ENCODE peak calls at places on chromosomes 2 and 18, in four cellular contexts. One of them, this sample, is unnamed.

GRCh38 chr18:37956020-37956419 is 390.4 kb upstream of the CELF4 start:
- DNase-seq in kidney epithelial cell: no peak
- DNase-seq in stomach: no peak
- DNase-seq in AG10803: no peak
- DNase-seq in this sample: no peak

GRCh38 chr2:225027061-225027762 is 15.1 kb downstream of the DOCK10 start:
- DNase-seq in kidney epithelial cell: no peak
- DNase-seq in stomach: no peak
- DNase-seq in AG10803: no peak
- DNase-seq in this sample: no peak

GRCh38 chr2:230942920-230943896 is 18.2 kb upstream of the GPR55 start:
- DNase-seq in kidney epithelial cell: no peak
- DNase-seq in stomach: peak
- DNase-seq in AG10803: peak
- DNase-seq in this sample: no peak

GRCh38 chr2:42567806-42568429 is 514 bp upstream of the MTA3 start:
- DNase-seq in kidney epithelial cell: no peak
- DNase-seq in stomach: peak
- DNase-seq in AG10803: peak
- DNase-seq in this sample: no peak

GRCh38 chr18:24470022-24470618 is 9.7 kb downstream of the HRH4 start:
- DNase-seq in kidney epithelial cell: no peak
- DNase-seq in stomach: no peak
- DNase-seq in AG10803: no peak
- DNase-seq in this sample: no peak

GRCh38 chr2:16103614-16104344 is 163.4 kb downstream of the MYCN start:
- DNase-seq in kidney epithelial cell: no peak
- DNase-seq in stomach: no peak
- DNase-seq in AG10803: no peak
- DNase-seq in this sample: no peak

GRCh38 chr2:230974096-230974913 is 21.6 kb upstream of the SPATA3 start:
- DNase-seq in kidney epithelial cell: peak
- DNase-seq in stomach: no peak
- DNase-seq in AG10803: peak
- DNase-seq in this sample: peak

GRCh38 chr2:134320930-134321329 is 67.1 kb downstream of the MGAT5 start:
- DNase-seq in kidney epithelial cell: no peak
- DNase-seq in stomach: no peak
- DNase-seq in AG10803: no peak
- DNase-seq in this sample: no peak

GRCh38 chr2:133568172-133568571 is at the start of gene NCKAP5:
- DNase-seq in kidney epithelial cell: no peak
- DNase-seq in stomach: peak
- DNase-seq in AG10803: peak
- DNase-seq in this sample: no peak

GRCh38 chr18:76465630-76466409 is 29.2 kb downstream of the ZNF516 start:
- DNase-seq in kidney epithelial cell: no peak
- DNase-seq in stomach: no peak
- DNase-seq in AG10803: no peak
- DNase-seq in this sample: no peak

GRCh38 chr18:32469190-32469611 is 1.5 kb downstream of the GAREM1 start:
- DNase-seq in kidney epithelial cell: peak
- DNase-seq in stomach: peak
- DNase-seq in AG10803: peak
- DNase-seq in this sample: no peak

GRCh38 chr2:173159794-173160463 is 84.3 kb downstream of the MAP3K20 start:
- DNase-seq in kidney epithelial cell: peak
- DNase-seq in stomach: peak
- DNase-seq in AG10803: peak
- DNase-seq in this sample: peak

GRCh38 chr18:13067966-13068365 is 76.8 kb downstream of the CEP192 start:
- DNase-seq in kidney epithelial cell: no peak
- DNase-seq in stomach: no peak
- DNase-seq in AG10803: no peak
- DNase-seq in this sample: no peak

GRCh38 chr18:36899289-36899688 is 70.4 kb downstream of the KIAA1328 start:
- DNase-seq in kidney epithelial cell: no peak
- DNase-seq in stomach: no peak
- DNase-seq in AG10803: no peak
- DNase-seq in this sample: no peak

GRCh38 chr2:227903395-227903794 is 32.0 kb downstream of the DAW1 start:
- DNase-seq in kidney epithelial cell: no peak
- DNase-seq in stomach: no peak
- DNase-seq in AG10803: no peak
- DNase-seq in this sample: no peak

GRCh38 chr2:102145939-102146338 is 3.4 kb downstream of the IL1R1 start:
- DNase-seq in kidney epithelial cell: no peak
- DNase-seq in stomach: no peak
- DNase-seq in AG10803: no peak
- DNase-seq in this sample: no peak

GRCh38 chr2:24970483-24971299 is 1.1 kb downstream of the DNAJC27 start:
- DNase-seq in kidney epithelial cell: no peak
- DNase-seq in stomach: no peak
- DNase-seq in AG10803: peak
- DNase-seq in this sample: no peak

GRCh38 chr2:174574657-174575056 is 22.9 kb downstream of the WIPF1 start:
- DNase-seq in kidney epithelial cell: no peak
- DNase-seq in stomach: no peak
- DNase-seq in AG10803: no peak
- DNase-seq in this sample: no peak

GRCh38 chr18:39911716-39912115 is 2043.3 kb upstream of the PIK3C3 start:
- DNase-seq in kidney epithelial cell: no peak
- DNase-seq in stomach: no peak
- DNase-seq in AG10803: no peak
- DNase-seq in this sample: no peak

GRCh38 chr2:53252115-53252514 is 515.5 kb upstream of the CHAC2 start:
- DNase-seq in kidney epithelial cell: no peak
- DNase-seq in stomach: no peak
- DNase-seq in AG10803: no peak
- DNase-seq in this sample: no peak

GRCh38 chr2:219297766-219298456 is 11.3 kb downstream of the PTPRN start:
- DNase-seq in kidney epithelial cell: no peak
- DNase-seq in stomach: no peak
- DNase-seq in AG10803: no peak
- DNase-seq in this sample: no peak

GRCh38 chr2:238449909-238450417 is 23.2 kb downstream of the ASB1 start:
- DNase-seq in kidney epithelial cell: no peak
- DNase-seq in stomach: no peak
- DNase-seq in AG10803: peak
- DNase-seq in this sample: no peak

GRCh38 chr2:241546771-241547498 is 11.6 kb upstream of the BOK start:
- DNase-seq in kidney epithelial cell: peak
- DNase-seq in stomach: no peak
- DNase-seq in AG10803: peak
- DNase-seq in this sample: peak

GRCh38 chr2:177254433-177255226 is 9.9 kb downstream of the NFE2L2 start:
- DNase-seq in kidney epithelial cell: no peak
- DNase-seq in stomach: peak
- DNase-seq in AG10803: peak
- DNase-seq in this sample: no peak

GRCh38 chr2:232632904-232633412 is 446 bp upstream of the EFHD1 start:
- DNase-seq in kidney epithelial cell: no peak
- DNase-seq in stomach: no peak
- DNase-seq in AG10803: no peak
- DNase-seq in this sample: no peak

GRCh38 chr18:50879302-50880107 is 587 bp downstream of the ME2 start:
- DNase-seq in kidney epithelial cell: no peak
- DNase-seq in stomach: peak
- DNase-seq in AG10803: peak
- DNase-seq in this sample: no peak

GRCh38 chr2:231672617-231673347 is 35.5 kb upstream of the PTMA start:
- DNase-seq in kidney epithelial cell: no peak
- DNase-seq in stomach: peak
- DNase-seq in AG10803: peak
- DNase-seq in this sample: no peak

GRCh38 chr2:221571108-221571390 is 1.1 kb downstream of the EPHA4 start:
- DNase-seq in kidney epithelial cell: no peak
- DNase-seq in stomach: no peak
- DNase-seq in AG10803: peak
- DNase-seq in this sample: no peak

GRCh38 chr2:217610411-217610814 is 392.4 kb downstream of the TNS1 start:
- DNase-seq in kidney epithelial cell: no peak
- DNase-seq in stomach: peak
- DNase-seq in AG10803: no peak
- DNase-seq in this sample: no peak

GRCh38 chr18:12904012-12904516 is 20.0 kb upstream of the PTPN2 start:
- DNase-seq in kidney epithelial cell: no peak
- DNase-seq in stomach: no peak
- DNase-seq in AG10803: no peak
- DNase-seq in this sample: no peak

GRCh38 chr2:175766880-175767279 is 235.2 kb downstream of the LNPK start:
- DNase-seq in kidney epithelial cell: no peak
- DNase-seq in stomach: no peak
- DNase-seq in AG10803: no peak
- DNase-seq in this sample: no peak

GRCh38 chr2:75481041-75481836 is 79.5 kb downstream of the EVA1A start:
- DNase-seq in kidney epithelial cell: no peak
- DNase-seq in stomach: no peak
- DNase-seq in AG10803: peak
- DNase-seq in this sample: no peak

GRCh38 chr2:128438091-128438490 is 119.4 kb upstream of the HS6ST1 start:
- DNase-seq in kidney epithelial cell: no peak
- DNase-seq in stomach: peak
- DNase-seq in AG10803: no peak
- DNase-seq in this sample: no peak

GRCh38 chr2:236204953-236205352 is 36.8 kb upstream of the GBX2 start:
- DNase-seq in kidney epithelial cell: no peak
- DNase-seq in stomach: no peak
- DNase-seq in AG10803: no peak
- DNase-seq in this sample: no peak

DNA sequence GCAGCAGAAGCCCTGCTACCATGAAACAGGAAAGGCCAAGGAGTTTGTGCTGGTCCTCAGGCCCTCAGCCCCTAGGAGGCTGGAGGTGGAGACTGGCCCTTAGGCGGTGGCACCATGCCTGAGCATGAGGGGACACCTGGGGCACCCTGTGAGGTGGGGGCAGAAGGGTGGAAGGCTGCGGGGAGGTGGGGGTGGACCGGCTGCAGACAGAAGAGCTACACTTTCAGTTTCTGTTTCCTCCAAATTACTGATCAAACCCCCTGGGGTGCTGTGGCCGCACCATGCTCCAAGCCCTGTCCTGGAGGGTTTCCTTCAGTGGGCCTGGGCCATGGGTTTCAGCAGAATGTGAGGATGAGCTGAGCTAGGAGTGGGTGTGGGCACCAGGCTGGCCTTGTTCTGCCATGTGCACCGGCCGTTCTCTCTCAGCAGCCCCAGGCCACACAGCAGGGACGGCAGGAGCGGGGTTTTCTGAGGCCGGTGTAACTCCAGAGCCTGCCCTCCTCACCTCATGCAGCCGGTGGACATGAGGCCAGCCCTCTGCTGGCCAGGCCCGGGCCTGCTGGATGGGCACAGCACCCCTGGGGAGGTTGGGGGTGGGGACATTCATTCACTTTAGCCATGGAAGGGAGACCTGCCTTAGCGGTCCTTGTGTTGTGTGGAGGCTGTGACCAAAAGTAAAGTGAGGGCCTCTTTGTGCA is 51.5 kb downstream of the PLEKHB2 start:
- DNase-seq in kidney epithelial cell: no peak
- DNase-seq in stomach: no peak
- DNase-seq in AG10803: no peak
- DNase-seq in this sample: no peak
- H3K4me3 ChIP-seq in kidney epithelial cell: no peak
- H3K4me3 ChIP-seq in stomach: no peak
- H3K4me3 ChIP-seq in AG10803: no peak
- H3K4me3 ChIP-seq in this sample: no peak

DNA sequence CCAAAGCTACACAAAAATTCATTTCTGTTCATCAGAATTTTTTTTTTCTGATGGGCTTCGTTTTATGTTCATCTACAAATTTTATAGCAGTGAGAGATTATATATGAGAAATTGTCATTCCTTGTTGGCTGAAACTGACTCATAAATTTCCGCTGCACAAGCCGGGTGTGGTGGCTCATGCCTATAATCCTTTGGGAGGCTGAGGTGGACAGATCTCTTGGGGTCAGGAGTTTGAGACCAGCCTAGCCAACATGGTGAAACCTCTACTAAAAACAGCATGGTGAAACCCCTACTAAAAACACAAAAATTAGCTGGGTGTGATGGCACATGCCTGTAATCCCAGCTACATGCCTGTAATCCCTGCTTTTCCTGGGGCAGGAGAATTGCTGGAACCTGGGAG is 72.0 kb downstream of the PLEKHM3 start:
- DNase-seq in kidney epithelial cell: no peak
- DNase-seq in stomach: no peak
- DNase-seq in AG10803: no peak
- DNase-seq in this sample: no peak
- H3K4me3 ChIP-seq in kidney epithelial cell: no peak
- H3K4me3 ChIP-seq in stomach: no peak
- H3K4me3 ChIP-seq in AG10803: no peak
- H3K4me3 ChIP-seq in this sample: no peak

GRCh38 chr2:161625314-161625919 is 1.2 kb downstream of the SLC4A10 start:
- DNase-seq in kidney epithelial cell: no peak
- DNase-seq in stomach: no peak
- DNase-seq in AG10803: no peak
- DNase-seq in this sample: no peak
- H3K4me3 ChIP-seq in kidney epithelial cell: no peak
- H3K4me3 ChIP-seq in stomach: no peak
- H3K4me3 ChIP-seq in AG10803: no peak
- H3K4me3 ChIP-seq in this sample: no peak

GRCh38 chr2:196166876-196167275 is 4.5 kb downstream of the STK17B start:
- DNase-seq in kidney epithelial cell: no peak
- DNase-seq in stomach: no peak
- DNase-seq in AG10803: peak
- DNase-seq in this sample: peak

GRCh38 chr2:196167666-196168065 is 3.7 kb downstream of the STK17B start:
- DNase-seq in kidney epithelial cell: no peak
- DNase-seq in stomach: no peak
- DNase-seq in AG10803: no peak
- DNase-seq in this sample: no peak

GRCh38 chr2:196162586-196163180 is 8.7 kb downstream of the STK17B start:
- DNase-seq in kidney epithelial cell: no peak
- DNase-seq in stomach: no peak
- DNase-seq in AG10803: no peak
- DNase-seq in this sample: no peak

GRCh38 chr2:196163285-196163684 is 8.1 kb downstream of the STK17B start:
- DNase-seq in kidney epithelial cell: no peak
- DNase-seq in stomach: no peak
- DNase-seq in AG10803: no peak
- DNase-seq in this sample: no peak

DNA sequence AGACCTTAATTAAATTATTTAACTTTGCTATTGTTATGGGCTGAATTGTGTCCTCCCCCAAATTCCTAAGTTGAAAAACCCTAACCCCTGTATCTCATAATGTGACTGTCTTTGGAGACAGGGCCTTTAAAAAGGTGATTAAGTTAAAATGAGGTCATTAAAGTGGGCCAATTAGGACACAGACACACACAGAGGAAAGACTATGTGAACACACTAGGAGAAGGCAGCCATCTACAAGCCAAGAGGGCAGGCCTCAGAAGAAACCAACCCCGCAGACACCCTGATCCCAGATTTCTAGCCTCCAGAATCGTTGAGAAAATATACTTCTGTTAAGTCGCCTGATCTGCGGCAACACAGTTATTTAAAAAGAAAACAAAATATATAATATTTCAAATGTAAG is 6.4 kb downstream of the STK17B start:
- DNase-seq in kidney epithelial cell: no peak
- DNase-seq in stomach: no peak
- DNase-seq in AG10803: no peak
- DNase-seq in this sample: no peak
- H3K4me3 ChIP-seq in kidney epithelial cell: no peak
- H3K4me3 ChIP-seq in stomach: no peak
- H3K4me3 ChIP-seq in AG10803: no peak
- H3K4me3 ChIP-seq in this sample: no peak

GRCh38 chr2:44941551-44942234 is at the start of gene SIX3:
- DNase-seq in kidney epithelial cell: no peak
- DNase-seq in stomach: no peak
- DNase-seq in AG10803: peak
- DNase-seq in this sample: no peak
- H3K4me3 ChIP-seq in kidney epithelial cell: no peak
- H3K4me3 ChIP-seq in stomach: peak
- H3K4me3 ChIP-seq in AG10803: peak
- H3K4me3 ChIP-seq in this sample: peak

This sample was measured in AG04449.